ENCODE peak calls at places on chromosomes 13 and 19, in six cellular contexts. One of them, this sample, is unnamed.

GRCh38 chr19:21022996-21023395 is 2.5 kb downstream of the ZNF430 start:
- DNase-seq in AG10803: peak
- DNase-seq in posterior cingulate gyrus: no peak
- DNase-seq in activated CD4-positive, CD25-positive, alpha-beta regulatory T cell: no peak
- DNase-seq in HEK293T: no peak
- DNase-seq in PC-9: no peak
- DNase-seq in this sample: peak

GRCh38 chr13:73521291-73521626 is 462.5 kb downstream of the KLF5 start:
- DNase-seq in AG10803: no peak
- DNase-seq in posterior cingulate gyrus: no peak
- DNase-seq in activated CD4-positive, CD25-positive, alpha-beta regulatory T cell: no peak
- DNase-seq in HEK293T: no peak
- DNase-seq in PC-9: no peak
- DNase-seq in this sample: no peak

GRCh38 chr19:49856574-49857021 is 5.6 kb downstream of the PTOV1 start:
- DNase-seq in AG10803: no peak
- DNase-seq in posterior cingulate gyrus: no peak
- DNase-seq in activated CD4-positive, CD25-positive, alpha-beta regulatory T cell: no peak
- DNase-seq in HEK293T: no peak
- DNase-seq in PC-9: no peak
- DNase-seq in this sample: no peak

GRCh38 chr13:33262997-33263396 is 22.6 kb downstream of the STARD13 start:
- DNase-seq in AG10803: no peak
- DNase-seq in posterior cingulate gyrus: no peak
- DNase-seq in activated CD4-positive, CD25-positive, alpha-beta regulatory T cell: no peak
- DNase-seq in HEK293T: no peak
- DNase-seq in PC-9: no peak
- DNase-seq in this sample: no peak

GRCh38 chr13:67048793-67049150 is 181.4 kb downstream of the PCDH9 start:
- DNase-seq in AG10803: peak
- DNase-seq in posterior cingulate gyrus: no peak
- DNase-seq in activated CD4-positive, CD25-positive, alpha-beta regulatory T cell: no peak
- DNase-seq in HEK293T: no peak
- DNase-seq in PC-9: no peak
- DNase-seq in this sample: no peak

GRCh38 chr19:38229585-38230073 is 5.6 kb upstream of the DPF1 start:
- DNase-seq in AG10803: peak
- DNase-seq in posterior cingulate gyrus: peak
- DNase-seq in activated CD4-positive, CD25-positive, alpha-beta regulatory T cell: no peak
- DNase-seq in HEK293T: peak
- DNase-seq in PC-9: peak
- DNase-seq in this sample: peak

GRCh38 chr19:50478901-50479715 is 2.5 kb upstream of the GARIN5A start:
- DNase-seq in AG10803: peak
- DNase-seq in posterior cingulate gyrus: peak
- DNase-seq in activated CD4-positive, CD25-positive, alpha-beta regulatory T cell: no peak
- DNase-seq in HEK293T: peak
- DNase-seq in PC-9: no peak
- DNase-seq in this sample: no peak

GRCh38 chr19:46697142-46697960 is 19.6 kb downstream of the PRKD2 start:
- DNase-seq in AG10803: peak
- DNase-seq in posterior cingulate gyrus: peak
- DNase-seq in activated CD4-positive, CD25-positive, alpha-beta regulatory T cell: no peak
- DNase-seq in HEK293T: peak
- DNase-seq in PC-9: no peak
- DNase-seq in this sample: peak

GRCh38 chr13:47837104-47837880 is 163.8 kb downstream of the SUCLA2 start:
- DNase-seq in AG10803: no peak
- DNase-seq in posterior cingulate gyrus: no peak
- DNase-seq in activated CD4-positive, CD25-positive, alpha-beta regulatory T cell: no peak
- DNase-seq in HEK293T: no peak
- DNase-seq in PC-9: no peak
- DNase-seq in this sample: no peak

GRCh38 chr19:2703691-2704216 is 1.3 kb upstream of the GNG7 start:
- DNase-seq in AG10803: no peak
- DNase-seq in posterior cingulate gyrus: peak
- DNase-seq in activated CD4-positive, CD25-positive, alpha-beta regulatory T cell: no peak
- DNase-seq in HEK293T: no peak
- DNase-seq in PC-9: no peak
- DNase-seq in this sample: no peak

GRCh38 chr19:2150794-2151338 is 500 bp downstream of the AP3D1 start:
- DNase-seq in AG10803: no peak
- DNase-seq in posterior cingulate gyrus: no peak
- DNase-seq in activated CD4-positive, CD25-positive, alpha-beta regulatory T cell: no peak
- DNase-seq in HEK293T: no peak
- DNase-seq in PC-9: peak
- DNase-seq in this sample: no peak

This sample was measured in HCT116.